ENCODE peak calls at places on chromosome 6, in six cellular contexts. One of them, this sample, is unnamed.

GRCh38 chr6:163354779-163355431 is 59.6 kb upstream of the QKI start:
- DNase-seq in SW 1271: no peak
- DNase-seq in NCI-H2171 treated with DMSO at 0.1 percent for 48 hours: no peak
- DNase-seq in A549: no peak
- DNase-seq in retina: peak
- DNase-seq in HFF-Myc: no peak
- DNase-seq in this sample: no peak

GRCh38 chr6:118660218-118660569 is 8.8 kb upstream of the CEP85L start:
- DNase-seq in SW 1271: no peak
- DNase-seq in NCI-H2171 treated with DMSO at 0.1 percent for 48 hours: peak
- DNase-seq in A549: no peak
- DNase-seq in retina: peak
- DNase-seq in HFF-Myc: no peak
- DNase-seq in this sample: peak

GRCh38 chr6:50843842-50844241 is 25.2 kb downstream of the TFAP2B start:
- DNase-seq in SW 1271: no peak
- DNase-seq in NCI-H2171 treated with DMSO at 0.1 percent for 48 hours: no peak
- DNase-seq in A549: no peak
- DNase-seq in retina: peak
- DNase-seq in HFF-Myc: no peak
- DNase-seq in this sample: no peak

GRCh38 chr6:95786802-95787201 is 209.5 kb downstream of the MANEA start:
- DNase-seq in SW 1271: no peak
- DNase-seq in NCI-H2171 treated with DMSO at 0.1 percent for 48 hours: no peak
- DNase-seq in A549: no peak
- DNase-seq in retina: no peak
- DNase-seq in HFF-Myc: no peak
- DNase-seq in this sample: no peak

GRCh38 chr6:17098538-17098937 is 3.3 kb upstream of the STMND1 start:
- DNase-seq in SW 1271: no peak
- DNase-seq in NCI-H2171 treated with DMSO at 0.1 percent for 48 hours: no peak
- DNase-seq in A549: no peak
- DNase-seq in retina: no peak
- DNase-seq in HFF-Myc: no peak
- DNase-seq in this sample: no peak

GRCh38 chr6:125201961-125202729 is 48.6 kb downstream of the TPD52L1 start:
- DNase-seq in SW 1271: no peak
- DNase-seq in NCI-H2171 treated with DMSO at 0.1 percent for 48 hours: no peak
- DNase-seq in A549: peak
- DNase-seq in retina: no peak
- DNase-seq in HFF-Myc: peak
- DNase-seq in this sample: no peak

GRCh38 chr6:21856096-21856825 is 262.7 kb downstream of the SOX4 start:
- DNase-seq in SW 1271: no peak
- DNase-seq in NCI-H2171 treated with DMSO at 0.1 percent for 48 hours: no peak
- DNase-seq in A549: peak
- DNase-seq in retina: no peak
- DNase-seq in HFF-Myc: peak
- DNase-seq in this sample: no peak

GRCh38 chr6:145506554-145506953 is 228.8 kb downstream of the EPM2A start:
- DNase-seq in SW 1271: no peak
- DNase-seq in NCI-H2171 treated with DMSO at 0.1 percent for 48 hours: no peak
- DNase-seq in A549: no peak
- DNase-seq in retina: no peak
- DNase-seq in HFF-Myc: no peak
- DNase-seq in this sample: no peak

GRCh38 chr6:33508935-33509926 is 54.9 kb downstream of the ZBTB9 start:
- DNase-seq in SW 1271: no peak
- DNase-seq in NCI-H2171 treated with DMSO at 0.1 percent for 48 hours: no peak
- DNase-seq in A549: no peak
- DNase-seq in retina: no peak
- DNase-seq in HFF-Myc: no peak
- DNase-seq in this sample: no peak